ENCODE peak calls at places on chromosomes 6 and 20, in four cellular contexts. O, X, R and Q are unnamed samples.

GRCh38 chr6:27617046-27617687 is 144.3 kb upstream of the ZNF184 start:
- DNase-seq in O (peak), X (no peak), R (no peak), Q (no peak)

GRCh38 chr20:33578510-33578909 is 83.6 kb upstream of the C20orf144 start:
- DNase-seq in R (no peak), X (no peak), O (no peak), Q (no peak)

GRCh38 chr6:33851959-33852358 is 48.2 kb upstream of the MLN start:
- DNase-seq in X (no peak), R (peak), O (peak), Q (peak)

GRCh38 chr20:14829897-14830296 is 492.5 kb upstream of the FLRT3 start:
- DNase-seq in R (no peak), X (peak), O (no peak), Q (no peak)

GRCh38 chr6:5435449-5435848 is 174.1 kb downstream of the FARS2 start:
- DNase-seq in O (no peak), X (no peak), R (no peak), Q (no peak)

GRCh38 chr6:158457616-158458278 is 102.1 kb upstream of the TMEM181 start:
- DNase-seq in R (no peak), O (no peak), X (no peak), Q (no peak)

GRCh38 chr6:141105481-141105880 is 1027.2 kb upstream of the GJE1 start:
- DNase-seq in R (no peak), O (no peak), X (no peak), Q (peak)

GRCh38 chr6:29757701-29758293 is 34.6 kb downstream of the HLA-F start:
- DNase-seq in X (no peak), O (peak), R (no peak), Q (no peak)

GRCh38 chr6:108222064-108222463 is 38.8 kb downstream of the SNX3 start:
- DNase-seq in R (no peak), O (no peak), X (no peak), Q (no peak)

GRCh38 chr6:24009319-24009718 is 116.7 kb upstream of the NRSN1 start:
- DNase-seq in X (no peak), O (no peak), R (no peak), Q (no peak)

GRCh38 chr6:24283043-24283985 is 74.5 kb downstream of the DCDC2 start:
- DNase-seq in O (peak), R (peak), X (peak), Q (peak)

GRCh38 chr6:28333047-28333446 is 2.9 kb downstream of the ZSCAN31 start:
- DNase-seq in O (no peak), X (no peak), R (no peak), Q (no peak)

GRCh38 chr6:91462236-91462635 is 875.4 kb upstream of the MAP3K7 start:
- DNase-seq in O (no peak), R (no peak), X (no peak), Q (no peak)

GRCh38 chr6:20366082-20366834 is 35.4 kb upstream of the E2F3 start:
- DNase-seq in X (no peak), R (no peak), O (no peak), Q (no peak)

GRCh38 chr6:21846541-21847451 is 253.2 kb downstream of the SOX4 start:
- DNase-seq in R (peak), O (no peak), X (no peak), Q (peak)

GRCh38 chr6:105733556-105734162 is 330.8 kb upstream of the PREP start:
- DNase-seq in R (peak), X (no peak), O (peak), Q (no peak)

GRCh38 chr6:110053395-110054240 is 75.5 kb downstream of the GPR6 start:
- DNase-seq in O (peak), X (no peak), R (peak), Q (no peak)

GRCh38 chr6:43277643-43278523 is 20.2 kb upstream of the SLC22A7 start:
- DNase-seq in R (peak), O (no peak), X (no peak), Q (no peak)

DNA sequence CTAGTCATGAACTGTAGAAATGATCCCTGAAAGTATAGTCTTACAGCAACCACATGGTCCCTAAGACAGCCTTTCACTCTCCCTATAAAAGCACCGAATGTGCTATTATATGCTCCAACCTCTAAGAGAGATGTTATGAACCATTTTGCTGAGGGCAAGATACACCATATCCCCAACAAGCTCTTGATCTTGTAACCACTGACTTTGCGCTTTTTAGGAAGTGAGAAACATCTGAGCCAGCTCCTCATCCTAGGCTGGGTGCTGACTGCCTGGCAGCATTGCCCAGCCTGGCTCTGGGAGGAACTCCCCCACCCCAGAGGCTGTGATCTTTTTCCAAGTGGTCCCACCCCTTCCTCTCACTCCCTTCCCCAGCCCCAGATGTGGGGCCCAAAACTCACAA is 3.1 kb upstream of the EMILIN3 start:
- DNase-seq in O (no peak), X (no peak), R (no peak), Q (no peak)
- TF ChIP-seq ATF2 in O (no peak), X (no peak), R (no peak), Q (no peak)

GRCh38 chr6:132199343-132199742 is 201.9 kb downstream of the MOXD1 start:
- DNase-seq in X (no peak), R (no peak), O (no peak), Q (no peak)
- TF ChIP-seq NR2C2 in X (no peak), R (no peak), O (no peak), Q (no peak)

DNA sequence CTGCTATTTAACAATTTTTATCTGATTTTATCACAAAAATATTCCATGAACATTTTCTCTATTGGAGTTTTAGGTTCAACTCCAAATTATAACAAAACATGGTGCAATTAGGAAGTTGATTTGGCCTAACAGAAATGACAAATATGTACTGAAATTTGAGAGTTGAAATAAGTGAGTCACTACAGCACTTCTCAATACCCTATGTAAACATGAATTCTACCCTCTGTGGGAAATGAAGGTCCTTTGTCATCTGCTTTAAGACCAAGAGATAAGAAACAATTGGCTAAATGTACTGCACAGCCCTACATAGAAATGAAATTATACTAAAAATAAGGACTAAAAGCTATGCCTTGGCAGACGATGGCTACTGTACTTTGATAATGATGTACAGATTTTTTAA is 86.2 kb upstream of the BEND6 start:
- DNase-seq in O (no peak), R (peak), X (no peak), Q (no peak)
- TF ChIP-seq ATF2 in O (no peak), R (no peak), X (no peak), Q (no peak)

DNA sequence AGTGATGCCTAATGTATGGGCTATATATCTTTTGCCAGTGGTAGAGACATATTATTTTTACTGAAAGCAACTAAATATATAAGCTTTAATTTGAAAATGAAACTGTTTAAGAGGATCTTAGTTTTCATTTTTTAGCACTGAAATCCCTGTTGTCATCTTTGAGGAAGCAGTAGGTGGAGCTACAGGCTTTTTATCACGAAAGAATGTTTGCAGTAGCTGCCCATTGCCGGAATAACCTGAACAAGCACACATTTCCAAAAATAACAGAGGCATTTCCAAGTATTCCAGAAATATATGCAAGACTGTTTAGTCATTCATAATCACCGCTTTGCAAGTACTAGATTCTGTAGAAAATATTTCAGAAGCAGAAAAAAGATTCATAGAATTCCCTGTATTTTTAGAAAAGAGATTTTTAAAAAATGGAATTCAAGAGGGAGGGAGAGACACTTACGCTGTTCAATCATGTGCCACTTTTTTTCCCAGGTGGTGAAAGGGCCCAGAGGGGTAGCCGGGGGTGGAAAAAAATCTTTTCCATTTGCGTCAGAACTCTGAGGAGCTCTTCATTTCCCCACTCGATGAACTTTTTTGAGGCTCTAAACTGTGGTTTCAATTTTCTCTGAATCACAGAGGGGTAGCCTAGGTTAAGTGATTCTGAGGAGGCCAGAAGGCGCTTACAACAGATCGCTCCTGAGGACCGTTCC is 142.5 kb upstream of the FERMT1 start:
- DNase-seq in O (no peak), R (peak), X (no peak), Q (no peak)
- TF ChIP-seq NR2C2 in O (no peak), R (no peak), X (no peak), Q (no peak)

GRCh38 chr6:44470106-44470446 is 82.6 kb downstream of the CDC5L start:
- DNase-seq in O (no peak), X (no peak), R (no peak), Q (no peak)
- TF ChIP-seq ATF2 in O (no peak), X (no peak), R (no peak), Q (no peak)

DNA sequence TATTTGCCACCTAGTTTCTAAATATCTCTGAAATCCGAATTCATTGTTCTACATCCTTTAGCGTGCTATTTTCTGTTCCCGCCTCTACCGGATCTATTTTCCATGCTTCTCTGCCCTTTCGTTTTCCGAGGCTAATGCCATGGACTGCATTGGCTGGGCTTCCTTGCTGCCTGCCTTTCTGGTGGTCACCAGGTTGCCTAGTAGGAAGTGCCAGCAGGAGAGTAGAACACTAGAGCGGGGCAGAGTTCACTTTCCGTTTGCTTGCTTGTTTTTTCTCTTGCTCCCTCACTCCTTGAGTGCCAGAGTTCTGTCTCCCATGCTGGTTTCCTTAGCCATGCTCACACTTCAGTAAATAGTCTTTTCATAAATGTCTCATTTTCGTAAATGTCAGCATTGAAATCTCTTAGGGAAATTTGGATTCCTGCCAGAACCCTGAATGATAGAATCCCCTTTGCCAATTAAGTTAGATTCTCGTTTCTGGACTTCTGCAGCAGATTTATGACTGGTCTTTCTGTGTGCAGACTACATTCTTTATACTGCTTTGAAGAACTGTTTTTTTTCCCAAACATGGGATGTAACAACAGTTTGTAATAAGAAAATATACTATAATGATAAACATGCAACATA is 63.9 kb downstream of the FAM83B start:
- DNase-seq in R (no peak), X (no peak), O (no peak), Q (no peak)
- TF ChIP-seq NR2C2 in R (no peak), X (no peak), O (no peak), Q (no peak)